ENCODE peak calls at places on chromosomes 13 and 19, in four cellular contexts. C is K562, Z is HEK293T, V is HepG2. S is an unnamed sample.

GRCh38 chr19:39546599-39546998 is 6.6 kb upstream of the EID2 start:
- DNase-seq in C (no peak), Z (no peak), V (no peak), S (no peak)

GRCh38 chr19:12890787-12891552 is at the start of gene GCDH:
- DNase-seq in C (peak; percentile 90), Z (peak; percentile 93), V (peak; percentile 99), S (peak; percentile 95)

GRCh38 chr19:39372941-39373340 is 18.0 kb downstream of the PAF1 start:
- DNase-seq in C (no peak), Z (no peak), V (no peak), S (no peak)

GRCh38 chr13:97499181-97499580 is 65.2 kb downstream of the RAP2A start:
- DNase-seq in C (no peak), Z (no peak), V (no peak), S (no peak)

GRCh38 chr13:24683370-24683769 is 3.2 kb downstream of the ATP12A start:
- DNase-seq in C (no peak), Z (no peak), V (peak; percentile 8), S (no peak)

GRCh38 chr19:17902701-17903100 is 30.1 kb upstream of the CCDC124 start:
- DNase-seq in C (no peak), Z (no peak), V (no peak), S (no peak)

GRCh38 chr13:100301418-100301817 is 212.5 kb downstream of the PCCA start:
- DNase-seq in C (no peak), Z (no peak), V (no peak), S (no peak)

GRCh38 chr19:54209748-54210494 is 9.3 kb downstream of the RPS9 start:
- DNase-seq in C (peak; percentile 68), Z (peak; percentile 61), V (peak; percentile 98), S (no peak)

GRCh38 chr19:47363758-47364529 is 14.8 kb downstream of the DHX34 start:
- DNase-seq in C (no peak), Z (no peak), V (no peak), S (no peak)

GRCh38 chr19:6249296-6249695 is 30.5 kb downstream of the MLLT1 start:
- DNase-seq in C (no peak), Z (no peak), V (no peak), S (no peak)

GRCh38 chr13:33953203-33953602 is 135.3 kb downstream of the RFC3 start:
- DNase-seq in C (no peak), Z (no peak), V (no peak), S (no peak)

GRCh38 chr19:44582581-44583265 is 30.6 kb upstream of the IGSF23 start:
- DNase-seq in C (peak; percentile 75), Z (peak; percentile 75), V (no peak), S (no peak)

GRCh38 chr13:26679945-26680516 is 80.6 kb downstream of the GPR12 start:
- DNase-seq in C (no peak), Z (no peak), V (no peak), S (no peak)

GRCh38 chr13:107834717-107835116 is 380.6 kb downstream of the LIG4 start:
- DNase-seq in C (no peak), Z (no peak), V (no peak), S (no peak)

GRCh38 chr19:53612762-53613526 is 18.9 kb upstream of the DPRX start:
- DNase-seq in C (no peak), Z (no peak), V (peak; percentile 72), S (no peak)

GRCh38 chr19:4075373-4075772 is 8.7 kb upstream of the ZBTB7A start:
- DNase-seq in C (no peak), Z (no peak), V (no peak), S (no peak)

GRCh38 chr13:45105895-45106294 is 14.4 kb upstream of the GTF2F2 start:
- DNase-seq in C (no peak), Z (no peak), V (no peak), S (no peak)

GRCh38 chr19:56071151-56071550 is 49.9 kb downstream of the ZNF787 start:
- DNase-seq in C (peak; percentile 39), Z (peak; percentile 26), V (peak; percentile 39), S (no peak)

GRCh38 chr19:2273356-2274184 is 8.4 kb downstream of the PEAK3 start:
- DNase-seq in C (peak; percentile 76), Z (peak; percentile 90), V (peak; percentile 64), S (peak; percentile 65)

GRCh38 chr13:111203742-111204386 is 88.8 kb downstream of the ARHGEF7 start:
- DNase-seq in C (no peak), Z (no peak), V (no peak), S (no peak)

GRCh38 chr13:46756977-46757376 is 40.0 kb downstream of the ESD start:
- DNase-seq in C (no peak), Z (no peak), V (no peak), S (no peak)

GRCh38 chr19:11378319-11379189 is 4.1 kb downstream of the SWSAP1 start:
- DNase-seq in C (peak; percentile 47), Z (no peak), V (peak; percentile 48), S (no peak)

GRCh38 chr13:105665284-105665683 is 870.2 kb downstream of the EFNB2 start:
- DNase-seq in C (no peak), Z (no peak), V (no peak), S (no peak)

GRCh38 chr19:1315470-1316166 is 29.9 kb downstream of the EFNA2 start:
- DNase-seq in C (peak; percentile 84), Z (peak; percentile 72), V (no peak), S (no peak)

GRCh38 chr13:27822258-27822872 is 30.1 kb downstream of the GSX1 start:
- DNase-seq in C (no peak), Z (no peak), V (no peak), S (no peak)

GRCh38 chr19:16226878-16227836 is 29.4 kb downstream of the AP1M1 start:
- DNase-seq in C (no peak), Z (no peak), V (no peak), S (no peak)

GRCh38 chr19:43524922-43525835 is 1.8 kb downstream of the ETHE1 start:
- DNase-seq in C (no peak), Z (no peak), V (peak; percentile 87), S (peak; percentile 44)

GRCh38 chr13:73822671-73823592 is 311.3 kb downstream of the KLF12 start:
- DNase-seq in C (no peak), Z (no peak), V (no peak), S (no peak)

GRCh38 chr19:42528354-42529247 is at the start of gene CEACAM1:
- DNase-seq in C (no peak), Z (no peak), V (peak; percentile 75), S (no peak)

GRCh38 chr13:22846551-22846950 is 334.2 kb upstream of the SGCG start:
- DNase-seq in C (no peak), Z (no peak), V (no peak), S (no peak)

GRCh38 chr19:40365010-40365409 is 16.5 kb downstream of the PLD3 start:
- DNase-seq in C (no peak), Z (no peak), V (no peak), S (no peak)

GRCh38 chr13:26051231-26052135 is at the start of gene SHISA2:
- DNase-seq in C (no peak), Z (peak; percentile 70), V (no peak), S (no peak)

DNA sequence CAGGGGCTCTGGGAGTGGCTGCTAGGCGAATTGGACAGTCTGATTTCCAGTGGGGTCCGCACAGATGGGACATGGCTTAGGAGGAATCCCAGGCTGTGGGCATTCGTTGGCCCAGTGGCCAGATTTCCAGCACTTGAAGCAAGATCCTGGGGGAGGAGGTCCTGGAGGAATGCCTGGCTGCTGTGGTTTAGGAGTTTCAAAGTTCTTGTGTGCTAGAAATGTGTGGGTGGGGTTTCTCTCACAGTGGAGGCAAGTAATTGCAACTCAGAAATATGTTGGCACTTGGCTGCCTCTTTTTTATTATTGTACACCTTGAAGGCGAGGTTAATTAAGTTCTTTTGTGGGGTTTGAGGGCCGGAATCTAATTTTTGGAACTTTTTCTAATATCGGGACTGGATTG is 17.1 kb downstream of the IGFL3 start:
- DNase-seq in C (no peak), Z (no peak), V (no peak), S (no peak)
- TF ChIP-seq FOXK2 in C (no peak), Z (no peak), V (no peak), S (no peak)

GRCh38 chr13:30615851-30616311 is 1.8 kb upstream of the USPL1 start:
- DNase-seq in C (peak; percentile 12), Z (no peak), V (peak; percentile 8), S (no peak)
- TF ChIP-seq FOXK2 in C (no peak), Z (no peak), V (no peak), S (no peak)

GRCh38 chr13:42970824-42971669 is 21.0 kb downstream of the EPSTI1 start:
- DNase-seq in C (peak; percentile 46), Z (peak; percentile 53), V (peak; percentile 53), S (no peak)
- TF ChIP-seq FOXK2 in C (no peak), Z (no peak), V (no peak), S (no peak)

DNA sequence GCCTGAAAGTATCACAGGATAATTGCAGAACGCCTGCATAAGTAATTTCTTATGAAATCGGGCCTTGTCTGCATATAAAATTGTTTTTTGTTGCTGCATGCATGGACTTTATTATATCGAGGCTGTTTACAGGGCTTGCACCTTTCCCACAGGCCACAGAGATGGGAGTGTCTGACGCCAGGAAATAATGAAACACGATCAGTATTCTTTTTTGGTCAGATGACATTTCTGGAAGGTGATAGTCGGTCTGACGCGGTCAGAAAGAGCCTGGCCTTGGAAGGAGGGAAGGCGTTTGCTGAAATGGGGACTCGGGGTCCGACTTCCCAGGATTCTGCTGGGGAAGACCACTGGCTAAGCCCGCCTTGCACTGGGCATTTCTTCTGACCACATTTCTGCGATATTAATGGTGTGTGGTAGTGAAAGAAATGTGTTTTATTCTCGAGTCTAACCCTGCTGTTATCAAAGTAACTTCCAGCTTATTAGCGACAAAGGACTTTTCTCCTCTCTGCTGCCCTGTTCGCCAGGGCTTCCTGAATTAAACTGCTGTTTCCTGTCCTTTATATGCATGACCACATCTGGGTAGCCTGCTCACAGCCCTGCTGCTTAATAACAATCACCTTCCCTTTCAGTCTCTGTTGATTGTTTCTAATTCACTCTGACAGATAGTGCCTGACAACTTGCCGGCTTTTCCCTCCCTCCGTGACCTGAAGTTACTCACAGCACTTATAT is 11.6 kb upstream of the ZNF536 start:
- DNase-seq in C (no peak), Z (no peak), V (no peak), S (no peak)
- TF ChIP-seq FOXK2 in C (no peak), Z (no peak), V (no peak), S (no peak)

GRCh38 chr13:30850867-30851211 is 55.2 kb upstream of the MEDAG start:
- DNase-seq in C (no peak), Z (no peak), V (peak; percentile 61), S (no peak)

GRCh38 chr13:30849611-30850010 is 56.5 kb upstream of the MEDAG start:
- DNase-seq in C (no peak), Z (no peak), V (no peak), S (no peak)

GRCh38 chr13:30851697-30852096 is 54.4 kb upstream of the MEDAG start:
- DNase-seq in C (no peak), Z (no peak), V (no peak), S (peak; percentile 33)

GRCh38 chr13:30848332-30849027 is 57.6 kb upstream of the MEDAG start:
- DNase-seq in C (no peak), Z (no peak), V (no peak), S (no peak)

GRCh38 chr13:30850204-30850866 is 55.7 kb upstream of the MEDAG start:
- DNase-seq in C (no peak), Z (no peak), V (no peak), S (no peak)
- TF ChIP-seq FOXK2 in C (no peak), Z (no peak), V (no peak), S (no peak)

S was measured in GM12878.